ENCODE peak calls at places on chromosomes 3 and 15, in six cellular contexts. One of them, this sample, is unnamed.

GRCh38 chr3:179630753-179631451 is 21.9 kb upstream of the USP13 start:
- DNase-seq in NCI-H510A treated with DMSO at 0.1 percent for 48 hours: no peak
- DNase-seq in neural progenitor cell: no peak
- DNase-seq in MV-4-11: no peak
- DNase-seq in right atrium auricular region: no peak
- DNase-seq in activated naive CD8-positive, alpha-beta T cell treated with anti-CD3 and anti-CD28 coated beads for 36 hours: no peak
- DNase-seq in this sample: no peak

GRCh38 chr3:148036331-148036881 is 627.2 kb downstream of the ZIC1 start:
- DNase-seq in NCI-H510A treated with DMSO at 0.1 percent for 48 hours: no peak
- DNase-seq in neural progenitor cell: no peak
- DNase-seq in MV-4-11: peak
- DNase-seq in right atrium auricular region: no peak
- DNase-seq in activated naive CD8-positive, alpha-beta T cell treated with anti-CD3 and anti-CD28 coated beads for 36 hours: no peak
- DNase-seq in this sample: no peak

GRCh38 chr3:153232737-153233330 is 70.8 kb downstream of the RAP2B start:
- DNase-seq in NCI-H510A treated with DMSO at 0.1 percent for 48 hours: no peak
- DNase-seq in neural progenitor cell: no peak
- DNase-seq in MV-4-11: no peak
- DNase-seq in right atrium auricular region: no peak
- DNase-seq in activated naive CD8-positive, alpha-beta T cell treated with anti-CD3 and anti-CD28 coated beads for 36 hours: no peak
- DNase-seq in this sample: no peak

GRCh38 chr3:105691633-105692032 is 177.2 kb downstream of the CBLB start:
- DNase-seq in NCI-H510A treated with DMSO at 0.1 percent for 48 hours: no peak
- DNase-seq in neural progenitor cell: no peak
- DNase-seq in MV-4-11: no peak
- DNase-seq in right atrium auricular region: no peak
- DNase-seq in activated naive CD8-positive, alpha-beta T cell treated with anti-CD3 and anti-CD28 coated beads for 36 hours: no peak
- DNase-seq in this sample: no peak

GRCh38 chr15:66291816-66292215 is 1.6 kb upstream of the DIS3L start:
- DNase-seq in NCI-H510A treated with DMSO at 0.1 percent for 48 hours: no peak
- DNase-seq in neural progenitor cell: no peak
- DNase-seq in MV-4-11: no peak
- DNase-seq in right atrium auricular region: no peak
- DNase-seq in activated naive CD8-positive, alpha-beta T cell treated with anti-CD3 and anti-CD28 coated beads for 36 hours: no peak
- DNase-seq in this sample: no peak

GRCh38 chr3:8460815-8461482 is 40.7 kb upstream of the LMCD1 start:
- DNase-seq in NCI-H510A treated with DMSO at 0.1 percent for 48 hours: no peak
- DNase-seq in neural progenitor cell: no peak
- DNase-seq in MV-4-11: no peak
- DNase-seq in right atrium auricular region: no peak
- DNase-seq in activated naive CD8-positive, alpha-beta T cell treated with anti-CD3 and anti-CD28 coated beads for 36 hours: no peak
- DNase-seq in this sample: no peak

GRCh38 chr3:127729556-127730056 is 56.9 kb downstream of the ABTB1 start:
- DNase-seq in NCI-H510A treated with DMSO at 0.1 percent for 48 hours: no peak
- DNase-seq in neural progenitor cell: no peak
- DNase-seq in MV-4-11: peak
- DNase-seq in right atrium auricular region: no peak
- DNase-seq in activated naive CD8-positive, alpha-beta T cell treated with anti-CD3 and anti-CD28 coated beads for 36 hours: no peak
- DNase-seq in this sample: peak

GRCh38 chr3:56885461-56885860 is 83.7 kb upstream of the ARHGEF3 start:
- DNase-seq in NCI-H510A treated with DMSO at 0.1 percent for 48 hours: no peak
- DNase-seq in neural progenitor cell: no peak
- DNase-seq in MV-4-11: no peak
- DNase-seq in right atrium auricular region: no peak
- DNase-seq in activated naive CD8-positive, alpha-beta T cell treated with anti-CD3 and anti-CD28 coated beads for 36 hours: no peak
- DNase-seq in this sample: no peak

GRCh38 chr15:56640549-56640948 is 92.8 kb downstream of the ZNF280D start:
- DNase-seq in NCI-H510A treated with DMSO at 0.1 percent for 48 hours: no peak
- DNase-seq in neural progenitor cell: no peak
- DNase-seq in MV-4-11: no peak
- DNase-seq in right atrium auricular region: no peak
- DNase-seq in activated naive CD8-positive, alpha-beta T cell treated with anti-CD3 and anti-CD28 coated beads for 36 hours: no peak
- DNase-seq in this sample: no peak

GRCh38 chr3:155391104-155391503 is 97.6 kb upstream of the STRIT1 start:
- DNase-seq in NCI-H510A treated with DMSO at 0.1 percent for 48 hours: no peak
- DNase-seq in neural progenitor cell: no peak
- DNase-seq in MV-4-11: no peak
- DNase-seq in right atrium auricular region: no peak
- DNase-seq in activated naive CD8-positive, alpha-beta T cell treated with anti-CD3 and anti-CD28 coated beads for 36 hours: no peak
- DNase-seq in this sample: no peak

GRCh38 chr3:46660543-46661523 is 32.6 kb downstream of the ALS2CL start:
- DNase-seq in NCI-H510A treated with DMSO at 0.1 percent for 48 hours: no peak
- DNase-seq in neural progenitor cell: no peak
- DNase-seq in MV-4-11: no peak
- DNase-seq in right atrium auricular region: peak
- DNase-seq in activated naive CD8-positive, alpha-beta T cell treated with anti-CD3 and anti-CD28 coated beads for 36 hours: no peak
- DNase-seq in this sample: no peak

GRCh38 chr3:4596596-4596995 is 103.4 kb downstream of the ITPR1 start:
- DNase-seq in NCI-H510A treated with DMSO at 0.1 percent for 48 hours: no peak
- DNase-seq in neural progenitor cell: peak
- DNase-seq in MV-4-11: no peak
- DNase-seq in right atrium auricular region: no peak
- DNase-seq in activated naive CD8-positive, alpha-beta T cell treated with anti-CD3 and anti-CD28 coated beads for 36 hours: no peak
- DNase-seq in this sample: no peak

GRCh38 chr3:18061737-18062136 is 319.3 kb upstream of the TBC1D5 start:
- DNase-seq in NCI-H510A treated with DMSO at 0.1 percent for 48 hours: no peak
- DNase-seq in neural progenitor cell: no peak
- DNase-seq in MV-4-11: no peak
- DNase-seq in right atrium auricular region: no peak
- DNase-seq in activated naive CD8-positive, alpha-beta T cell treated with anti-CD3 and anti-CD28 coated beads for 36 hours: no peak
- DNase-seq in this sample: no peak

GRCh38 chr3:32844914-32845313 is 27.1 kb downstream of the TRIM71 start:
- DNase-seq in NCI-H510A treated with DMSO at 0.1 percent for 48 hours: no peak
- DNase-seq in neural progenitor cell: no peak
- DNase-seq in MV-4-11: no peak
- DNase-seq in right atrium auricular region: no peak
- DNase-seq in activated naive CD8-positive, alpha-beta T cell treated with anti-CD3 and anti-CD28 coated beads for 36 hours: no peak
- DNase-seq in this sample: no peak

GRCh38 chr3:101851833-101852232 is 2.5 kb downstream of the NFKBIZ start:
- DNase-seq in NCI-H510A treated with DMSO at 0.1 percent for 48 hours: no peak
- DNase-seq in neural progenitor cell: no peak
- DNase-seq in MV-4-11: no peak
- DNase-seq in right atrium auricular region: no peak
- DNase-seq in activated naive CD8-positive, alpha-beta T cell treated with anti-CD3 and anti-CD28 coated beads for 36 hours: no peak
- DNase-seq in this sample: no peak

GRCh38 chr15:40894689-40895308 is 549 bp downstream of the VPS18 start:
- DNase-seq in NCI-H510A treated with DMSO at 0.1 percent for 48 hours: peak
- DNase-seq in neural progenitor cell: peak
- DNase-seq in MV-4-11: peak
- DNase-seq in right atrium auricular region: peak
- DNase-seq in activated naive CD8-positive, alpha-beta T cell treated with anti-CD3 and anti-CD28 coated beads for 36 hours: peak
- DNase-seq in this sample: peak

GRCh38 chr15:71127083-71127482 is 11.8 kb downstream of the THSD4 start:
- DNase-seq in NCI-H510A treated with DMSO at 0.1 percent for 48 hours: no peak
- DNase-seq in neural progenitor cell: no peak
- DNase-seq in MV-4-11: no peak
- DNase-seq in right atrium auricular region: no peak
- DNase-seq in activated naive CD8-positive, alpha-beta T cell treated with anti-CD3 and anti-CD28 coated beads for 36 hours: no peak
- DNase-seq in this sample: no peak

GRCh38 chr3:59937206-59937605 is 887.4 kb upstream of the CFAP20DC start:
- DNase-seq in NCI-H510A treated with DMSO at 0.1 percent for 48 hours: no peak
- DNase-seq in neural progenitor cell: no peak
- DNase-seq in MV-4-11: no peak
- DNase-seq in right atrium auricular region: no peak
- DNase-seq in activated naive CD8-positive, alpha-beta T cell treated with anti-CD3 and anti-CD28 coated beads for 36 hours: no peak
- DNase-seq in this sample: no peak

GRCh38 chr3:149532463-149533180 is 58.1 kb downstream of the TM4SF4 start:
- DNase-seq in NCI-H510A treated with DMSO at 0.1 percent for 48 hours: no peak
- DNase-seq in neural progenitor cell: no peak
- DNase-seq in MV-4-11: peak
- DNase-seq in right atrium auricular region: no peak
- DNase-seq in activated naive CD8-positive, alpha-beta T cell treated with anti-CD3 and anti-CD28 coated beads for 36 hours: no peak
- DNase-seq in this sample: no peak

GRCh38 chr15:63059573-63060216 is 17.1 kb downstream of the TPM1 start:
- DNase-seq in NCI-H510A treated with DMSO at 0.1 percent for 48 hours: no peak
- DNase-seq in neural progenitor cell: no peak
- DNase-seq in MV-4-11: no peak
- DNase-seq in right atrium auricular region: no peak
- DNase-seq in activated naive CD8-positive, alpha-beta T cell treated with anti-CD3 and anti-CD28 coated beads for 36 hours: no peak
- DNase-seq in this sample: no peak

GRCh38 chr3:129601713-129602112 is 4.8 kb downstream of the PLXND1 start:
- DNase-seq in NCI-H510A treated with DMSO at 0.1 percent for 48 hours: no peak
- DNase-seq in neural progenitor cell: no peak
- DNase-seq in MV-4-11: no peak
- DNase-seq in right atrium auricular region: no peak
- DNase-seq in activated naive CD8-positive, alpha-beta T cell treated with anti-CD3 and anti-CD28 coated beads for 36 hours: no peak
- DNase-seq in this sample: no peak

GRCh38 chr3:114626751-114627150 is 332.9 kb downstream of the TIGIT start:
- DNase-seq in NCI-H510A treated with DMSO at 0.1 percent for 48 hours: no peak
- DNase-seq in neural progenitor cell: no peak
- DNase-seq in MV-4-11: no peak
- DNase-seq in right atrium auricular region: no peak
- DNase-seq in activated naive CD8-positive, alpha-beta T cell treated with anti-CD3 and anti-CD28 coated beads for 36 hours: no peak
- DNase-seq in this sample: no peak